ENCODE peak calls at places on chromosome 6, in eight cellular contexts. Q is cardiac muscle cell, C is ovary, S is fibroblast of pulmonary artery, R is PC-9, H is cardiac fibroblast, P is A673, W is brain microvascular endothelial cell. B is an unnamed sample.

GRCh38 chr6:96562886-96563285 is at the start of gene FHL5:
- DNase-seq in H (peak; percentile 6), C (no peak), R (no peak), Q (peak; percentile 2), P (peak; percentile 57), W (no peak), S (no peak), B (no peak)

GRCh38 chr6:44253307-44254101 is 3.8 kb downstream of the SLC35B2 start:
- DNase-seq in S (peak; percentile 48), R (peak; percentile 52), C (peak; percentile 28), P (peak; percentile 79), Q (peak; percentile 50), W (peak; percentile 21), H (peak; percentile 39), B (no peak)

GRCh38 chr6:170464524-170464979 is 88.6 kb downstream of the PSMB1 start:
- DNase-seq in C (no peak), H (no peak), S (no peak), P (no peak), W (no peak), Q (no peak), R (no peak), B (no peak)

GRCh38 chr6:107801195-107801594 is 22.9 kb downstream of the SCML4 start:
- DNase-seq in C (no peak), Q (no peak), S (no peak), R (no peak), H (no peak), P (no peak), W (no peak), B (no peak)

GRCh38 chr6:42960243-42961019 is at the start of gene GNMT:
- DNase-seq in H (peak; percentile 26), Q (peak; percentile 34), W (no peak), R (peak; percentile 78), P (no peak), S (no peak), C (peak; percentile 74), B (no peak)

GRCh38 chr6:143743256-143744166 is 65.7 kb downstream of the PHACTR2 start:
- DNase-seq in R (no peak), H (peak; percentile 54), Q (peak; percentile 49), P (no peak), C (peak; percentile 51), W (no peak), S (peak; percentile 31), B (peak; percentile 57)

GRCh38 chr6:3518356-3518841 is 61.5 kb upstream of the SLC22A23 start:
- DNase-seq in H (peak; percentile 74), Q (peak; percentile 77), R (peak; percentile 90), C (peak; percentile 45), S (peak; percentile 67), P (no peak), W (no peak), B (peak; percentile 87)

GRCh38 chr6:51514396-51515051 is 572.9 kb downstream of the PKHD1 start:
- DNase-seq in H (no peak), S (no peak), P (peak; percentile 11), W (no peak), Q (no peak), C (no peak), R (no peak), B (peak; percentile 4)

GRCh38 chr6:42938987-42939809 is 9.9 kb downstream of the CNPY3 start:
- DNase-seq in P (no peak), R (no peak), W (no peak), S (no peak), H (no peak), Q (no peak), C (no peak), B (no peak)

GRCh38 chr6:114419175-114419574 is 76.4 kb upstream of the HS3ST5 start:
- DNase-seq in R (no peak), P (no peak), H (no peak), W (no peak), S (no peak), C (no peak), Q (no peak), B (no peak)

GRCh38 chr6:154595538-154595937 is 85.1 kb upstream of the CNKSR3 start:
- DNase-seq in W (no peak), H (no peak), Q (no peak), S (no peak), P (no peak), R (no peak), C (no peak), B (no peak)

GRCh38 chr6:28633445-28634215 is 107.9 kb downstream of the GPX5 start:
- DNase-seq in H (no peak), S (no peak), P (no peak), R (no peak), W (no peak), Q (no peak), C (no peak), B (no peak)

GRCh38 chr6:161870236-161870901 is 596.5 kb upstream of the AGPAT4 start:
- DNase-seq in H (no peak), S (no peak), W (no peak), C (no peak), P (no peak), R (no peak), Q (no peak), B (no peak)

GRCh38 chr6:22383016-22383415 is 86.2 kb upstream of the PRL start:
- DNase-seq in H (no peak), W (no peak), S (no peak), Q (no peak), R (no peak), C (no peak), P (no peak), B (no peak)

GRCh38 chr6:37940074-37940847 is 120.7 kb downstream of the ZFAND3 start:
- DNase-seq in P (peak; percentile 79), R (no peak), Q (peak; percentile 83), W (peak; percentile 70), S (peak; percentile 80), C (no peak), H (peak; percentile 85), B (peak; percentile 43)

GRCh38 chr6:42199106-42199981 is 4.6 kb upstream of the GUCA1B start:
- DNase-seq in W (peak; percentile 22), Q (peak; percentile 80), C (no peak), S (peak; percentile 76), P (no peak), R (no peak), H (peak; percentile 73), B (peak; percentile 60)

GRCh38 chr6:33427585-33428218 is 7.8 kb downstream of the SYNGAP1 start:
- DNase-seq in R (peak; percentile 42), C (peak; percentile 75), S (no peak), Q (no peak), W (no peak), H (no peak), P (peak; percentile 35), B (no peak)
- TF ChIP-seq CTCF in R (no peak), C (no peak), S (no peak), Q (no peak), W (peak; percentile 15), H (peak; percentile 4), P (no peak), B (peak; percentile 7)

DNA sequence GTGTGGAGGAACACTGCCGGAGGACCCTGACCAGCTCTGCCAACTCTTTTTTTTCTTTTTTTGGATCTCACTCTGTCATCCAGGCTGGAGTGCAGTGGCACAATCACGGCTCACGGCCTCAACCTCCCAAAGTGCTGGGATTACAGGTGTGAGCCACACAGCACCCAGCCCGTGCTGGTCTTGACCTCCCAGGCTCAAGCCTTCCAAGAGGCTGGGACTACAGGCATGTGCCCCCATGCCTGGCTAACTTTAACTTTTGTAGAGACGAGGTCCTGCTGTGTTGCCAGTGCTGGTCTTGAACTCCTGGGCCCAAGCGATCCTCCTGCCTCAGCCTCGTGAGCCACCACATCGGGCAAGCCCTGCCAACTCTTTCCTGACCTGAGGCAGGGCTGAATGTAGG is 11.2 kb downstream of the GCNT2 start:
- DNase-seq in W (no peak), Q (no peak), S (no peak), C (no peak), R (no peak), P (no peak), H (no peak), B (no peak)
- H3K4me3 ChIP-seq in W (no peak overlapping the region), Q (no peak overlapping the region), S (no peak overlapping the region), C (no peak overlapping the region), R (peak overlapping the region; percentile 76), P (no peak overlapping the region), H (no peak overlapping the region), B (no peak overlapping the region)

GRCh38 chr6:4856779-4857178 is 80.6 kb downstream of the CDYL start:
- DNase-seq in P (no peak), H (no peak), R (no peak), W (no peak), C (no peak), Q (no peak), S (no peak), B (no peak)
- TF ChIP-seq CTCF in P (peak; percentile 18), H (no peak), R (peak; percentile 19), W (peak; percentile 48), C (no peak), Q (no peak), S (no peak), B (no peak)

GRCh38 chr6:18102783-18103509 is 19.5 kb downstream of the NHLRC1 start:
- DNase-seq in Q (no peak), S (no peak), H (no peak), R (no peak), P (no peak), C (no peak), W (no peak), B (no peak)

GRCh38 chr6:18101873-18102272 is 20.6 kb downstream of the NHLRC1 start:
- DNase-seq in R (no peak), H (no peak), P (no peak), W (no peak), C (no peak), Q (no peak), S (no peak), B (no peak)

GRCh38 chr6:18099501-18099900 is 23.0 kb downstream of the NHLRC1 start:
- DNase-seq in C (no peak), H (no peak), Q (no peak), P (no peak), W (no peak), S (no peak), R (peak; percentile 8), B (no peak)

GRCh38 chr6:18101271-18101670 is 21.2 kb downstream of the NHLRC1 start:
- DNase-seq in P (no peak), Q (no peak), R (no peak), W (peak; percentile 37), C (no peak), H (no peak), S (peak; percentile 19), B (peak; percentile 35)

GRCh38 chr6:18100296-18100695 is 22.2 kb downstream of the NHLRC1 start:
- DNase-seq in S (no peak), P (no peak), C (no peak), Q (no peak), R (no peak), H (no peak), W (no peak), B (no peak)
- H3K4me3 ChIP-seq in S (no peak overlapping the region), P (no peak overlapping the region), C (no peak overlapping the region), Q (no peak overlapping the region), R (no peak overlapping the region), H (no peak overlapping the region), W (no peak overlapping the region), B (no peak overlapping the region)

GRCh38 chr6:105500693-105501092 is 97.8 kb upstream of the PREP start:
- DNase-seq in W (no peak), C (no peak), H (no peak), R (no peak), S (no peak), P (no peak), Q (no peak), B (no peak)
- TF ChIP-seq CTCF in W (peak; percentile 27), C (no peak), H (no peak), R (no peak), S (no peak), P (peak; percentile 10), Q (no peak), B (peak; percentile 6)

B was measured in AG10803.